ENCODE peak calls at places on chromosomes 12 and 14, in nine cellular contexts. H is H7, V is HCT116, S is adipocyte, N is testis, G is brain microvascular endothelial cell, Y is mesendoderm, E is esophagus muscularis mucosa, A is uterus. M is an unnamed sample. For H3K36me3, the result is how much of the 10 kb centered on the place peaks cover.

GRCh38 chr12:12909995-12910391 is 18.6 kb downstream of the GPRC5A start:
- DNase-seq in N (peak), Y (no peak), H (no peak), G (no peak), A (peak), E (no peak), S (no peak), V (no peak), M (no peak)

GRCh38 chr12:25839470-25839869 is 119.0 kb upstream of the RASSF8 start:
- DNase-seq in Y (no peak), A (no peak), G (peak), V (no peak), S (no peak), H (no peak), N (no peak), E (no peak), M (no peak)

GRCh38 chr12:116582610-116583009 is 23.4 kb downstream of the MAP1LC3B2 start:
- DNase-seq in S (no peak), Y (no peak), A (peak), E (no peak), V (no peak), N (peak), H (no peak), G (peak), M (no peak)

GRCh38 chr14:104048758-104049496 is 36.6 kb upstream of the ASPG start:
- DNase-seq in N (no peak), S (peak), H (no peak), V (no peak), A (no peak), G (peak), Y (no peak), E (peak), M (no peak)

GRCh38 chr14:93978735-93979134 is 2.4 kb upstream of the ASB2 start:
- DNase-seq in V (no peak), H (no peak), S (no peak), G (no peak), Y (no peak), A (no peak), E (no peak), N (no peak), M (no peak)

GRCh38 chr12:102343361-102344121 is 136.8 kb downstream of the IGF1 start:
- DNase-seq in A (no peak), Y (no peak), S (peak), H (no peak), G (peak), V (no peak), N (no peak), E (no peak), M (peak)

GRCh38 chr12:96502477-96502876 is 13.1 kb downstream of the CFAP54 start:
- DNase-seq in S (no peak), A (no peak), V (no peak), N (no peak), G (no peak), E (no peak), Y (peak), H (no peak), M (no peak)

GRCh38 chr12:111420494-111420893 is 14.8 kb downstream of the SH2B3 start:
- DNase-seq in E (no peak), S (no peak), V (no peak), N (no peak), Y (no peak), H (no peak), G (no peak), A (no peak), M (no peak)

GRCh38 chr12:18224745-18225144 is 36.6 kb upstream of the PIK3C2G start:
- DNase-seq in Y (peak), E (no peak), S (peak), N (no peak), V (peak), G (no peak), A (no peak), H (peak), M (no peak)

GRCh38 chr14:76311410-76311758 is 64.6 kb upstream of the ESRRB start:
- DNase-seq in V (no peak), S (no peak), G (no peak), E (no peak), A (no peak), H (peak), N (no peak), Y (peak), M (no peak)
- H3K4me3 ChIP-seq in V (no peak), S (no peak), G (no peak), E (no peak), A (no peak), H (peak), N (no peak), Y (no peak), M (no peak)

GRCh38 chr12:57580466-57580795 is 10.6 kb upstream of the PIP4K2C start:
- DNase-seq in V (no peak), S (no peak), A (no peak), Y (no peak), G (no peak), H (no peak), N (no peak), E (no peak), M (no peak)

GRCh38 chr12:57577981-57578758 is 12.8 kb upstream of the PIP4K2C start:
- DNase-seq in A (no peak), V (no peak), E (no peak), H (no peak), Y (no peak), G (no peak), N (no peak), S (no peak), M (peak)

GRCh38 chr12:57576613-57577160 is 14.3 kb upstream of the PIP4K2C start:
- DNase-seq in N (no peak), A (no peak), Y (no peak), V (no peak), G (no peak), S (no peak), H (no peak), E (no peak), M (no peak)

GRCh38 chr12:57579677-57580465 is 11.1 kb upstream of the PIP4K2C start:
- DNase-seq in G (no peak), V (no peak), E (no peak), H (no peak), Y (no peak), S (no peak), N (no peak), A (no peak), M (peak)

GRCh38 chr12:57579011-57579410 is 12.0 kb upstream of the PIP4K2C start:
- DNase-seq in S (no peak), N (no peak), H (no peak), Y (no peak), E (no peak), A (no peak), G (no peak), V (no peak), M (no peak)
- H3K36me3 ChIP-seq in S (under half), N (under half), H (under half), Y (under half), E (under half), A (under half), G (under half), V (under half), M (under half)

GRCh38 chr12:94193168-94193567 is 44.8 kb downstream of the PLXNC1 start:
- DNase-seq in N (no peak), A (no peak), Y (no peak), H (no peak), G (no peak), E (no peak), V (no peak), S (no peak), M (no peak)
- H3K4me3 ChIP-seq in N (no peak), A (no peak), Y (no peak), H (no peak), G (no peak), E (no peak), V (no peak), S (no peak), M (no peak)

GRCh38 chr14:65072937-65073336 is 29.4 kb downstream of the MAX start:
- DNase-seq in S (no peak), V (no peak), H (no peak), A (no peak), Y (no peak), N (no peak), E (no peak), G (no peak), M (no peak)
- H3K36me3 ChIP-seq in S (half or more), V (under half), H (under half), A (under half), Y (under half), N (under half), E (under half), G (under half), M (under half)

GRCh38 chr12:16610743-16611142 is 4.8 kb upstream of the LMO3 start:
- DNase-seq in G (no peak), Y (no peak), N (no peak), V (no peak), S (no peak), A (no peak), E (no peak), H (no peak), M (no peak)

GRCh38 chr12:16607895-16608294 is 1.9 kb upstream of the LMO3 start:
- DNase-seq in Y (no peak), S (no peak), G (no peak), A (peak), V (no peak), E (no peak), N (no peak), H (no peak), M (no peak)

GRCh38 chr12:16608346-16608745 is 2.4 kb upstream of the LMO3 start:
- DNase-seq in S (no peak), A (no peak), V (no peak), N (no peak), E (no peak), Y (peak), G (no peak), H (no peak), M (no peak)

GRCh38 chr12:16610006-16610520 is 4.1 kb upstream of the LMO3 start:
- DNase-seq in S (no peak), G (no peak), A (peak), N (no peak), E (no peak), V (no peak), H (no peak), Y (peak), M (no peak)

GRCh38 chr12:16609140-16609539 is 3.2 kb upstream of the LMO3 start:
- DNase-seq in Y (no peak), N (no peak), E (no peak), V (no peak), H (no peak), A (peak), G (no peak), S (no peak), M (no peak)
- H3K4me3 ChIP-seq in Y (no peak), N (no peak), E (peak), V (no peak), H (no peak), A (peak), G (no peak), S (peak), M (no peak)

GRCh38 chr14:57402173-57402852 is 11.9 kb downstream of the NAA30 start:
- DNase-seq in H (no peak), Y (no peak), E (no peak), G (no peak), A (no peak), V (no peak), S (no peak), N (no peak), M (no peak)
- H3K36me3 ChIP-seq in H (under half), Y (under half), E (under half), G (under half), A (under half), V (under half), S (under half), N (under half), M (under half)

M was measured in SJSA1.